ENCODE peak calls at places on chromosomes 3 and 15, in nine cellular contexts. A is heart left ventricle; W is heart right ventricle; Z is cardiac muscle cell; L is CD4-positive, alpha-beta T cell; M is brain microvascular endothelial cell; K is stomach; S is A673; Y is WERI-Rb-1. O is an unnamed sample.

GRCh38 chr15:94875550-94875949 is 644.2 kb downstream of the MCTP2 start:
- DNase-seq in A (no peak), W (no peak), Z (no peak), L (no peak), M (no peak), K (no peak), S (no peak), Y (no peak), O (no peak)

GRCh38 chr15:52262364-52262763 is 33.2 kb downstream of the MYO5C start:
- DNase-seq in A (no peak), W (no peak), Z (no peak), L (no peak), M (no peak), K (no peak), S (no peak), Y (no peak), O (no peak)

GRCh38 chr15:83219026-83219425 is 11.4 kb upstream of the HDGFL3 start:
- DNase-seq in A (no peak), W (no peak), Z (no peak), L (no peak), M (peak), K (no peak), S (no peak), Y (no peak), O (no peak)

GRCh38 chr3:71152039-71152891 is 431.3 kb downstream of the FOXP1 start:
- DNase-seq in A (no peak), W (no peak), Z (no peak), L (no peak), M (no peak), K (no peak), S (no peak), Y (no peak), O (no peak)

GRCh38 chr3:53026423-53027162 is 19.3 kb downstream of the SFMBT1 start:
- DNase-seq in A (no peak), W (no peak), Z (no peak), L (no peak), M (no peak), K (no peak), S (no peak), Y (no peak), O (no peak)

GRCh38 chr15:97036301-97036700 is 705.8 kb downstream of the NR2F2 start:
- DNase-seq in A (no peak), W (no peak), Z (no peak), L (no peak), M (no peak), K (no peak), S (peak), Y (no peak), O (no peak)

GRCh38 chr3:56890448-56891083 is 88.8 kb upstream of the ARHGEF3 start:
- DNase-seq in A (no peak), W (no peak), Z (no peak), L (no peak), M (no peak), K (no peak), S (no peak), Y (no peak), O (no peak)

GRCh38 chr3:188595890-188596376 is 442.0 kb downstream of the LPP start:
- DNase-seq in A (no peak), W (no peak), Z (no peak), L (no peak), M (no peak), K (no peak), S (no peak), Y (no peak), O (no peak)

GRCh38 chr3:112327371-112327951 is 5.5 kb upstream of the CD200 start:
- DNase-seq in A (no peak), W (no peak), Z (peak), L (no peak), M (peak), K (no peak), S (peak), Y (peak), O (peak)

GRCh38 chr3:42552830-42553229 is 28.9 kb downstream of the SEC22C start:
- DNase-seq in A (no peak), W (no peak), Z (no peak), L (no peak), M (no peak), K (no peak), S (no peak), Y (no peak), O (no peak)

GRCh38 chr3:29373016-29373690 is 92.3 kb downstream of the RBMS3 start:
- DNase-seq in A (no peak), W (no peak), Z (no peak), L (no peak), M (peak), K (no peak), S (no peak), Y (no peak), O (no peak)

GRCh38 chr3:113783980-113784379 is 37.1 kb downstream of the ATP6V1A start:
- DNase-seq in A (no peak), W (no peak), Z (no peak), L (no peak), M (no peak), K (no peak), S (peak), Y (no peak), O (no peak)

GRCh38 chr15:51883436-51883835 is 54.0 kb downstream of the TMOD3 start:
- DNase-seq in A (no peak), W (no peak), Z (no peak), L (no peak), M (peak), K (no peak), S (peak), Y (no peak), O (no peak)

GRCh38 chr3:72862314-72863090 is 14.3 kb upstream of the SHQ1 start:
- DNase-seq in A (no peak), W (no peak), Z (no peak), L (no peak), M (no peak), K (no peak), S (no peak), Y (no peak), O (no peak)

GRCh38 chr3:63798873-63799272 is 20.2 kb upstream of the C3orf49 start:
- DNase-seq in A (no peak), W (no peak), Z (no peak), L (no peak), M (no peak), K (no peak), S (no peak), Y (no peak), O (no peak)

GRCh38 chr3:143536817-143537535 is 311.3 kb downstream of the SLC9A9 start:
- DNase-seq in A (peak), W (peak), Z (no peak), L (no peak), M (peak), K (no peak), S (no peak), Y (no peak), O (peak)

GRCh38 chr3:128068156-128068620 is 16.0 kb downstream of the SEC61A1 start:
- DNase-seq in A (no peak), W (no peak), Z (peak), L (no peak), M (no peak), K (no peak), S (peak), Y (peak), O (no peak)

GRCh38 chr3:197809356-197810020 is 18.4 kb downstream of the LRCH3 start:
- DNase-seq in A (no peak), W (no peak), Z (no peak), L (no peak), M (peak), K (no peak), S (no peak), Y (no peak), O (no peak)

GRCh38 chr15:78540955-78541743 is 905 bp downstream of the PSMA4 start:
- DNase-seq in A (no peak), W (no peak), Z (no peak), L (no peak), M (no peak), K (no peak), S (peak), Y (no peak), O (no peak)

GRCh38 chr3:54791552-54792156 is 136.2 kb downstream of the LRTM1 start:
- DNase-seq in A (no peak), W (no peak), Z (no peak), L (no peak), M (no peak), K (no peak), S (no peak), Y (no peak), O (no peak)

GRCh38 chr3:195807681-195808121 is 4.0 kb downstream of the MUC4 start:
- DNase-seq in A (no peak), W (no peak), Z (no peak), L (no peak), M (no peak), K (no peak), S (no peak), Y (no peak), O (no peak)

GRCh38 chr3:143362115-143362992 is 242.8 kb downstream of the CHST2 start:
- DNase-seq in A (no peak), W (no peak), Z (no peak), L (no peak), M (peak), K (no peak), S (no peak), Y (peak), O (no peak)

GRCh38 chr3:15431256-15431837 is 3.9 kb downstream of the EAF1 start:
- DNase-seq in A (no peak), W (no peak), Z (no peak), L (no peak), M (no peak), K (no peak), S (no peak), Y (no peak), O (no peak)

GRCh38 chr3:138694287-138695007 is 85.9 kb downstream of the FAIM start:
- DNase-seq in A (no peak), W (no peak), Z (no peak), L (no peak), M (peak), K (no peak), S (no peak), Y (no peak), O (peak)

GRCh38 chr3:59775106-59775505 is 725.3 kb upstream of the CFAP20DC start:
- DNase-seq in A (no peak), W (no peak), Z (peak), L (no peak), M (no peak), K (no peak), S (no peak), Y (peak), O (no peak)

GRCh38 chr3:138408751-138409161 is 25.7 kb upstream of the ESYT3 start:
- DNase-seq in A (no peak), W (no peak), Z (no peak), L (no peak), M (no peak), K (no peak), S (no peak), Y (no peak), O (no peak)

GRCh38 chr15:60223161-60223560 is 174.6 kb downstream of the ANXA2 start:
- DNase-seq in A (no peak), W (no peak), Z (no peak), L (no peak), M (no peak), K (no peak), S (no peak), Y (no peak), O (peak)

GRCh38 chr3:30597131-30597768 is 9.2 kb upstream of the TGFBR2 start:
- DNase-seq in A (no peak), W (no peak), Z (no peak), L (no peak), M (peak), K (no peak), S (peak), Y (no peak), O (peak)

GRCh38 chr15:64162478-64162868 is 349 bp downstream of the PPIB start:
- DNase-seq in A (no peak), W (no peak), Z (no peak), L (no peak), M (no peak), K (no peak), S (no peak), Y (no peak), O (no peak)

GRCh38 chr3:171718493-171719205 is 91.6 kb downstream of the PLD1 start:
- DNase-seq in A (no peak), W (no peak), Z (no peak), L (no peak), M (no peak), K (no peak), S (no peak), Y (no peak), O (no peak)

GRCh38 chr3:129739613-129740012 is 133.1 kb upstream of the PLXND1 start:
- DNase-seq in A (no peak), W (no peak), Z (no peak), L (no peak), M (no peak), K (no peak), S (no peak), Y (no peak), O (no peak)

DNA sequence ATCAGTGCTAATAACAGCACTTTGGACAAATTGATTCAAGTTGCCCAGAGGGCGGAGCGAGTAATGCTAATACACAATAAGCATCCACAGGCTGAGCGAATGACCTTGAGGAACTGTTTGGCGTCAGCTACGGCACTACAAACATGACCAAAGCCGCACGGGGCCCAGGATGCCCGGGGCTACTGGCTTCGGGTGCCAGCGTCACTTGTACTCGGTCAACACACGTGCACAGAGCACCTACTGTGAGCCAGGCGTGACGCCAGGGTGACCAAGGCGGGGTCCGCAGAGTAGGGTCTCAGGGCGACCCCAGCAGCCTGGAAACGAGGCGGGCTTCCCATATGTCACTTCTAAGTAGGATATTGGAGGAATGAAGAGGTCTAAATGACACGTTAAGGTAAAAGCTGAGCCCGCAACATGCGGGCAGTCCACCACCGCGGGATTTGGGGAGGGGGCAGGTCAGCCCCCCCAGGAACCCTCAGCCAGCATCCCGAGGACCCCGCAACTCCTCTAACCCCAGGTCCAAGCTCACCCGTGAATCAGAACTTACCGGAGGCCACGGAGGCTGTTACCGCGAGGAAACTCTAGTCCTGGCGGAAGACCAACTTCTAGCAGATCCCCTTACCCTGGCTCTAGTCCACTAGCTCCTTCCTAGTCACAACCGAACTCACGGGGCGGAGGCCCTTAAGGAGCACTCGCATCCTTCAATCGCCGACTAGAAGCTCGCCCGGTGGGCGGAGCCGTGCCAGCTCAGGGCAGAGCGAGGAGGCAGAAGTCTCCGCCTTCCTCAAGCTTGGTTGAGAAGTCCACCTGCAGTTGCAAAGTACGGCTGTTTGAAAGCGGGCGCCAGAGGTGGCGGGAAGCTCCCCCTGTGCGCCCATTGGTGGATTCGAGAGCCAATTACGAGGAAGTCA is at the start of gene CEP152:
- DNase-seq in A (peak), W (peak), Z (peak), L (peak), M (peak), K (peak), S (peak), Y (peak), O (peak)
- H3K27ac ChIP-seq in A (no peak), W (no peak), Z (no peak), L (no peak), M (peak), K (peak), S (peak), Y (peak), O (peak)

GRCh38 chr15:74627766-74628165 is 12.1 kb downstream of the CLK3 start:
- DNase-seq in A (no peak), W (no peak), Z (no peak), L (no peak), M (no peak), K (no peak), S (no peak), Y (no peak), O (no peak)
- H3K27ac ChIP-seq in A (no peak), W (no peak), Z (no peak), L (no peak), M (no peak), K (no peak), S (no peak), Y (no peak), O (no peak)

DNA sequence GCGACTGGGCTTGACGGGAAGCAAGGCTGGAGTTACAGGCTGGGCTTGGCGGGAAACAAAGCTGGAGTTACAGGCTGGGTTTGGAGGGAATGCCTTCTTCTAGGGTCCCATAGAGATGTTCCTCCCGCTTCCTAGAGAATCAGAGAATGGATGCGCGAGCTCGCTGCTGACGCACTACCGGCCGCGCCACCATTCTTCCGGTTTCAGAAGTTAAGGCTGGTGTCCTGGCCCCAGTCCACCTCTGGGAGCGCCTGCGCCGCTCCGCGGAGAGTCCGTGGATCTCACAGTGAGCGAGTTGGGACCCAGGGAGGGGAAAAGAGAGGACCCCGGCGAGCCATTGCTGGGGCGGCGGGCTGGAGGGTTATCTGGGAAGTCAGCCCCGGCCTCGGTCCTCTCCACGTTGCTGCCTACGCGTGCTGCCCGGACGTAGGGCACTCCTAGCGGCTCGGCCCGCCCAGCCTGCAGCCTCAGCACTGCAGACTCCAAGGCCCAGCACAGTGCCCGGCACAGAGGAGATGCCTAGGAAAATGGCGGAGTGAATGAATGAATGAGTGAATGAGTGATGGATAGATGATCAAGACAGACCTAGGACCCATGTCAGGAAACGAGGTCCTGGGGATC is at the start of gene ZNF502:
- DNase-seq in A (peak), W (peak), Z (peak), L (peak), M (peak), K (peak), S (peak), Y (peak), O (peak)
- H3K27ac ChIP-seq in A (peak), W (peak), Z (peak), L (no peak), M (peak), K (peak), S (no peak), Y (peak), O (peak)

GRCh38 chr3:194622621-194623360 is 10.4 kb downstream of the TMEM44 start:
- DNase-seq in A (no peak), W (no peak), Z (no peak), L (no peak), M (no peak), K (no peak), S (no peak), Y (no peak), O (no peak)
- H3K27ac ChIP-seq in A (no peak), W (no peak), Z (no peak), L (no peak), M (no peak), K (no peak), S (no peak), Y (no peak), O (no peak)

DNA sequence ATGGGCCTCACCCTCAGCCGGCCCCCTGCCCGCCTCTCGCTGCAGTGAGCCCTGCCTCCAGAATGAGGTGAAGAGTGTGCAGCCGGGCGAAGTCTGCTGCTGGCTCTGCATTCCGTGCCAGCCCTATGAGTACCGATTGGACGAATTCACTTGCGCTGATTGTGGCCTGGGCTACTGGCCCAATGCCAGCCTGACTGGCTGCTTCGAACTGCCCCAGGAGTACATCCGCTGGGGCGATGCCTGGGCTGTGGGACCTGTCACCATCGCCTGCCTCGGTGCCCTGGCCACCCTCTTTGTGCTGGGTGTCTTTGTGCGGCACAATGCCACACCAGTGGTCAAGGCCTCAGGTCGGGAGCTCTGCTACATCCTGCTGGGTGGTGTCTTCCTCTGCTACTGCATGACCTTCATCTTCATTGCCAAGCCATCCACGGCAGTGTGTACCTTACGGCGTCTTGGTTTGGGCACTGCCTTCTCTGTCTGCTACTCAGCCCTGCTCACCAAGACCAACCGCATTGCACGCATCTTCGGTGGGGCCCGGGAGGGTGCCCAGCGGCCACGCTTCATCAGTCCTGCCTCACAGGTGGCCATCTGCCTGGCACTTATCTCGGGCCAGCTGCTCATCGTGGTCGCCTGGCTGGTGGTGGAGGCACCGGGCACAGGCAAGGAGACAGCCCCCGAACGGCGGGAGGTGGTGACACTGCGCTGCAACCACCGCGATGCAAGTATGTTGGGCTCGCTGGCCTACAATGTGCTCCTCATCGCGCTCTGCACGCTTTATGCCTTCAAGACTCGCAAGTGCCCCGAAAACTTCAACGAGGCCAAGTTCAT is 8.6 kb downstream of the GRM2 start:
- DNase-seq in A (no peak), W (no peak), Z (no peak), L (no peak), M (no peak), K (peak), S (no peak), Y (no peak), O (no peak)
- H3K27ac ChIP-seq in A (no peak), W (no peak), Z (no peak), L (no peak), M (no peak), K (no peak), S (no peak), Y (no peak), O (no peak)

DNA sequence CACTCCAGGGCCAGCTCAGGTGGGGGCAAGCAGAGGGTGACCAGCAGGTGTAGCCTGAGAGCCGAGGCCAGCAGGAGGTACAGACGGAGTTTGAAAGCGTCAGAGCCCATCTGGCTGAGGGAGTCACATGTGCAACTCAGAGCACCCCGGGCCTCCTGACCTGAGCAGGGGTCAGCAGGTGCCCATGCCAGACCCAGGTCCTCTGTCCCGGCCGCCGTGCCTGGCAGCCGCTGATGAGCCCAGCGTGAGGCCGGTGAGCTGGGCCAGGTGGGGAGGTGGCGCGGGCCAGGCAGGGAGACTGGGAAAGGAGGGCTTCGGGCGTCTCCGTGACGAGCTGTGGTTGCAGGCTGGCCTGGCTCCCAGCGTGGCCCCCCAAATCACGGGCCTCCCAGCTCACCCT is 130.9 kb downstream of the CHSY1 start:
- DNase-seq in A (no peak), W (no peak), Z (no peak), L (no peak), M (no peak), K (no peak), S (no peak), Y (peak), O (no peak)
- H3K27ac ChIP-seq in A (peak), W (peak), Z (peak), L (no peak), M (no peak), K (peak), S (no peak), Y (peak), O (no peak)

GRCh38 chr15:75179773-75180140 is 21.9 kb upstream of the C15orf39 start:
- DNase-seq in A (no peak), W (no peak), Z (no peak), L (no peak), M (no peak), K (no peak), S (no peak), Y (no peak), O (no peak)
- H3K27ac ChIP-seq in A (no peak), W (no peak), Z (peak), L (no peak), M (no peak), K (no peak), S (no peak), Y (no peak), O (no peak)

GRCh38 chr15:38378162-38378560 is 75.8 kb upstream of the FAM98B start:
- DNase-seq in A (peak), W (peak), Z (no peak), L (no peak), M (peak), K (peak), S (peak), Y (no peak), O (no peak)
- H3K27ac ChIP-seq in A (peak), W (peak), Z (no peak), L (no peak), M (peak), K (peak), S (no peak), Y (no peak), O (no peak)